ENCODE peak calls at places on chromosomes 1 and 21, in five cellular contexts. I is NCI-H345; L is psoas muscle; O is NCI-H510A; H is stimulated activated CD8-positive, alpha-beta memory T cell treated with anti-CD3 and anti-CD28 coated beads, Interleukin-4, amount 100 ng/mL, for 4 hours. M is an unnamed sample.

GRCh38 chr1:184941735-184942134 is 32.6 kb downstream of the NIBAN1 start:
- DNase-seq in I (no peak), L (no peak), O (no peak), H (no peak), M (no peak)

GRCh38 chr1:31257213-31257612 is 17.5 kb upstream of the NKAIN1 start:
- DNase-seq in I (no peak), L (no peak), O (no peak), H (no peak), M (no peak)

GRCh38 chr1:83901547-83902155 is 97.3 kb downstream of the TTLL7 start:
- DNase-seq in I (peak; percentile 24), L (no peak), O (peak; percentile 60), H (no peak), M (no peak)

GRCh38 chr21:44357064-44357837 is 3.8 kb downstream of the TRPM2 start:
- DNase-seq in I (no peak), L (no peak), O (no peak), H (no peak), M (no peak)

GRCh38 chr1:230831706-230832105 is 36.6 kb downstream of the C1orf198 start:
- DNase-seq in I (no peak), L (no peak), O (no peak), H (no peak), M (no peak)

GRCh38 chr1:63693956-63694607 is 79.7 kb upstream of the ROR1 start:
- DNase-seq in I (peak; percentile 10), L (no peak), O (no peak), H (no peak), M (no peak)

GRCh38 chr1:206709772-206710456 is 25.2 kb downstream of the MAPKAPK2 start:
- DNase-seq in I (no peak), L (no peak), O (no peak), H (no peak), M (no peak)

GRCh38 chr1:80892452-80892995 is 908.2 kb upstream of the ADGRL2 start:
- DNase-seq in I (no peak), L (no peak), O (no peak), H (no peak), M (no peak)

GRCh38 chr1:101653482-101653946 is 343.2 kb downstream of the OLFM3 start:
- DNase-seq in I (no peak), L (no peak), O (no peak), H (no peak), M (no peak)

GRCh38 chr1:2534775-2535387 is 4.8 kb upstream of the HES5 start:
- DNase-seq in I (peak; percentile 82), L (no peak), O (peak; percentile 98), H (no peak), M (peak; percentile 88)

GRCh38 chr1:21574464-21575151 is 65.4 kb downstream of the ALPL start:
- DNase-seq in I (peak; percentile 94), L (peak; percentile 65), O (no peak), H (no peak), M (peak; percentile 62)

GRCh38 chr1:2136836-2137235 is 57.7 kb downstream of the FAAP20 start:
- DNase-seq in I (no peak), L (peak; percentile 5), O (no peak), H (no peak), M (no peak)

M was measured in NCI-H1105.